ENCODE peak calls at places on chromosome 6, in eight cellular contexts. B, Q, D, V, F, S, E and Z are unnamed samples.

GRCh38 chr6:43990627-43991619 is 136.3 kb downstream of the MRPL14 start:
- DNase-seq in D (no peak), F (no peak), Q (no peak), S (no peak), B (no peak), V (no peak), E (no peak), Z (no peak)

GRCh38 chr6:163780993-163781392 is 366.5 kb downstream of the QKI start:
- DNase-seq in B (no peak), Q (peak), S (no peak), E (no peak), F (no peak), V (no peak), D (no peak), Z (no peak)

GRCh38 chr6:118719351-118720124 is 68.1 kb upstream of the CEP85L start:
- DNase-seq in F (no peak), E (no peak), B (no peak), V (no peak), S (no peak), D (no peak), Q (no peak), Z (no peak)

GRCh38 chr6:31535538-31536324 is 6.1 kb downstream of the DDX39B start:
- DNase-seq in S (no peak), F (no peak), V (no peak), E (no peak), Q (no peak), B (no peak), D (no peak), Z (no peak)

GRCh38 chr6:50823130-50823920 is 4.7 kb downstream of the TFAP2B start:
- DNase-seq in D (no peak), B (no peak), E (no peak), Q (no peak), V (no peak), S (no peak), F (no peak), Z (no peak)

GRCh38 chr6:57283096-57283495 is 34.3 kb upstream of the PRIM2 start:
- DNase-seq in D (no peak), E (no peak), Q (no peak), B (no peak), F (no peak), S (no peak), V (no peak), Z (no peak)

GRCh38 chr6:146028250-146028789 is 542 bp upstream of the GRM1 start:
- DNase-seq in F (no peak), B (peak), V (peak), S (no peak), Q (peak), E (peak), D (peak), Z (peak)

GRCh38 chr6:17938885-17939284 is 48.5 kb downstream of the KIF13A start:
- DNase-seq in D (no peak), B (no peak), Q (no peak), F (no peak), E (no peak), V (no peak), S (no peak), Z (no peak)

GRCh38 chr6:35311390-35312075 is 13.9 kb downstream of the DEF6 start:
- DNase-seq in Q (no peak), S (no peak), V (no peak), B (peak), D (peak), E (no peak), F (no peak), Z (no peak)

GRCh38 chr6:44049989-44050871 is 77.0 kb downstream of the MRPL14 start:
- DNase-seq in V (no peak), E (no peak), D (no peak), S (no peak), F (no peak), B (no peak), Q (no peak), Z (no peak)